ENCODE peak calls at places on chromosomes 7 and 10, in five cellular contexts. One of them, this sample, is unnamed.

GRCh38 chr7:115024276-115024675 is 102.4 kb downstream of the MDFIC start:
- DNase-seq in HCT116: no peak
- DNase-seq in H1: no peak
- DNase-seq in K562: no peak
- DNase-seq in SK-N-SH: no peak
- DNase-seq in this sample: no peak

GRCh38 chr10:14670551-14671240 is 104.0 kb downstream of the FAM107B start:
- DNase-seq in HCT116: no peak
- DNase-seq in H1: no peak
- DNase-seq in K562: no peak
- DNase-seq in SK-N-SH: no peak
- DNase-seq in this sample: no peak

GRCh38 chr7:43485580-43485979 is 97.3 kb upstream of the STK17A start:
- DNase-seq in HCT116: no peak
- DNase-seq in H1: no peak
- DNase-seq in K562: no peak
- DNase-seq in SK-N-SH: no peak
- DNase-seq in this sample: no peak

GRCh38 chr7:17462059-17462695 is 163.7 kb downstream of the AHR start:
- DNase-seq in HCT116: peak; percentile 7
- DNase-seq in H1: no peak
- DNase-seq in K562: no peak
- DNase-seq in SK-N-SH: no peak
- DNase-seq in this sample: no peak

GRCh38 chr10:112792487-112793196 is 157.4 kb upstream of the TCF7L2 start:
- DNase-seq in HCT116: no peak
- DNase-seq in H1: peak; percentile 43
- DNase-seq in K562: no peak
- DNase-seq in SK-N-SH: no peak
- DNase-seq in this sample: no peak

GRCh38 chr7:7077945-7078344 is 104.4 kb upstream of the C1GALT1 start:
- DNase-seq in HCT116: no peak
- DNase-seq in H1: no peak
- DNase-seq in K562: no peak
- DNase-seq in SK-N-SH: no peak
- DNase-seq in this sample: no peak

GRCh38 chr10:103445366-103445765 is 6.8 kb downstream of the CALHM2 start:
- DNase-seq in HCT116: no peak
- DNase-seq in H1: no peak
- DNase-seq in K562: no peak
- DNase-seq in SK-N-SH: no peak
- DNase-seq in this sample: no peak

GRCh38 chr10:122521011-122521410 is 39.5 kb upstream of the DMBT1 start:
- DNase-seq in HCT116: no peak
- DNase-seq in H1: no peak
- DNase-seq in K562: no peak
- DNase-seq in SK-N-SH: no peak
- DNase-seq in this sample: no peak

GRCh38 chr10:70810967-70811366 is 4.8 kb upstream of the SGPL1 start:
- DNase-seq in HCT116: no peak
- DNase-seq in H1: no peak
- DNase-seq in K562: no peak
- DNase-seq in SK-N-SH: peak; percentile 46
- DNase-seq in this sample: no peak

GRCh38 chr7:3552499-3552898 is 251.4 kb downstream of the SDK1 start:
- DNase-seq in HCT116: no peak
- DNase-seq in H1: no peak
- DNase-seq in K562: no peak
- DNase-seq in SK-N-SH: no peak
- DNase-seq in this sample: no peak

GRCh38 chr7:3068568-3068967 is 24.9 kb upstream of the CARD11 start:
- DNase-seq in HCT116: no peak
- DNase-seq in H1: no peak
- DNase-seq in K562: no peak
- DNase-seq in SK-N-SH: no peak
- DNase-seq in this sample: no peak

GRCh38 chr7:79531116-79531515 is 77.6 kb upstream of the MAGI2 start:
- DNase-seq in HCT116: no peak
- DNase-seq in H1: no peak
- DNase-seq in K562: no peak
- DNase-seq in SK-N-SH: no peak
- DNase-seq in this sample: no peak

GRCh38 chr10:10138685-10139084 is 879.0 kb upstream of the CELF2 start:
- DNase-seq in HCT116: no peak
- DNase-seq in H1: no peak
- DNase-seq in K562: no peak
- DNase-seq in SK-N-SH: no peak
- DNase-seq in this sample: no peak

GRCh38 chr10:6154566-6154965 is 48.2 kb upstream of the PFKFB3 start:
- DNase-seq in HCT116: no peak
- DNase-seq in H1: no peak
- DNase-seq in K562: no peak
- DNase-seq in SK-N-SH: no peak
- DNase-seq in this sample: no peak

GRCh38 chr7:124645704-124646103 is 119.9 kb downstream of the GPR37 start:
- DNase-seq in HCT116: no peak
- DNase-seq in H1: no peak
- DNase-seq in K562: no peak
- DNase-seq in SK-N-SH: no peak
- DNase-seq in this sample: no peak

GRCh38 chr10:48658889-48659269 is 25.8 kb upstream of the WDFY4 start:
- DNase-seq in HCT116: no peak
- DNase-seq in H1: no peak
- DNase-seq in K562: no peak
- DNase-seq in SK-N-SH: no peak
- DNase-seq in this sample: no peak

GRCh38 chr10:124417846-124418725 is 637 bp downstream of the OAT start:
- DNase-seq in HCT116: no peak
- DNase-seq in H1: peak; percentile 77
- DNase-seq in K562: no peak
- DNase-seq in SK-N-SH: peak; percentile 83
- DNase-seq in this sample: peak; percentile 28

GRCh38 chr7:47940482-47941001 is 7.7 kb downstream of the PKD1L1 start:
- DNase-seq in HCT116: no peak
- DNase-seq in H1: no peak
- DNase-seq in K562: no peak
- DNase-seq in SK-N-SH: no peak
- DNase-seq in this sample: no peak

GRCh38 chr10:77212632-77213031 is 425.0 kb downstream of the KCNMA1 start:
- DNase-seq in HCT116: no peak
- DNase-seq in H1: no peak
- DNase-seq in K562: no peak
- DNase-seq in SK-N-SH: no peak
- DNase-seq in this sample: no peak

GRCh38 chr10:18021725-18022480 is 70.2 kb downstream of the SLC39A12 start:
- DNase-seq in HCT116: no peak
- DNase-seq in H1: no peak
- DNase-seq in K562: no peak
- DNase-seq in SK-N-SH: no peak
- DNase-seq in this sample: no peak

GRCh38 chr10:18020523-18020922 is 68.8 kb downstream of the SLC39A12 start:
- DNase-seq in HCT116: no peak
- DNase-seq in H1: no peak
- DNase-seq in K562: no peak
- DNase-seq in SK-N-SH: no peak
- DNase-seq in this sample: no peak
- TF ChIP-seq JUND in HCT116: no peak
- TF ChIP-seq JUND in H1: no peak
- TF ChIP-seq JUND in K562: no peak
- TF ChIP-seq JUND in SK-N-SH: no peak
- TF ChIP-seq JUND in this sample: no peak

GRCh38 chr10:63005246-63005645 is 127.9 kb upstream of the NRBF2 start:
- DNase-seq in HCT116: no peak
- DNase-seq in H1: no peak
- DNase-seq in K562: no peak
- DNase-seq in SK-N-SH: no peak
- DNase-seq in this sample: no peak
- TF ChIP-seq JUND in HCT116: no peak
- TF ChIP-seq JUND in H1: no peak
- TF ChIP-seq JUND in K562: no peak
- TF ChIP-seq JUND in SK-N-SH: no peak
- TF ChIP-seq JUND in this sample: no peak

DNA sequence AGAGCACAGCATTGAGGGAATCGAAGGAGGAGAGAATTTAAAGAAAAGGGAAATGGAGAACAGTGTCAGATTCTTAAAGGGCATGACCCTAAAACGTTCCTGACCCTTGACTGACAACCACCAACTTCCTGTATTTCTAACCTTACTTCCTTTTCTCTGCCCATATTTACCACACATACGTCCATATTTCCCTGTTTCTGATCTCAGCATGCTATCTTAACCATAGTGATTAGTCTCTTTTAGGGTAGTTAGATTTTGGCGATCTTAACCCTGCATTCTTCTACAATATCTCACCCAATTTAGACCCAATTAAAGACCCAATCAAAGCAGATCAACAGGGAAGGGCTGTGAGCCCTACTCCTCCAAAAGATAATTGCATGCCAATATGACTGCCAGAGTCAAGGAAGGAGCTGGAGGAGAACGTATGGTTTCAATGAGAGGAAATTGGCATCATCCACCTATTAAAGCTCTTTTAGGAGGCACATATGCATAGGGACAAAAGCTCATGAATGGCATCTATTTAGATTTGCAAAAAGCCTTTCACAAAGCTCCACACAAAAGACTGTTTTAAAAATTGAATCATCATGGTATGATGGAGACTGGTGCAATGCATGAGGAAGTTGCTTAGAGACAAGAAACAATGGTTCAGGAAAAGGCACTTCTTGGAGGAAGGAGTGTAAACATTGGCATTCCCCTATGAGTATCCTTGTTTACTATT is 49.0 kb upstream of the ARHGAP12 start:
- DNase-seq in HCT116: no peak
- DNase-seq in H1: no peak
- DNase-seq in K562: no peak
- DNase-seq in SK-N-SH: no peak
- DNase-seq in this sample: no peak
- TF ChIP-seq JUND in HCT116: no peak
- TF ChIP-seq JUND in H1: no peak
- TF ChIP-seq JUND in K562: no peak
- TF ChIP-seq JUND in SK-N-SH: no peak
- TF ChIP-seq JUND in this sample: no peak

GRCh38 chr7:131190581-131190980 is 137.1 kb upstream of the MKLN1 start:
- DNase-seq in HCT116: no peak
- DNase-seq in H1: no peak
- DNase-seq in K562: no peak
- DNase-seq in SK-N-SH: no peak
- DNase-seq in this sample: no peak

GRCh38 chr7:131197920-131198610 is 129.6 kb upstream of the MKLN1 start:
- DNase-seq in HCT116: no peak
- DNase-seq in H1: no peak
- DNase-seq in K562: no peak
- DNase-seq in SK-N-SH: no peak
- DNase-seq in this sample: no peak

GRCh38 chr7:131190146-131190545 is 137.5 kb upstream of the MKLN1 start:
- DNase-seq in HCT116: no peak
- DNase-seq in H1: peak; percentile 58
- DNase-seq in K562: no peak
- DNase-seq in SK-N-SH: no peak
- DNase-seq in this sample: no peak

GRCh38 chr7:131196808-131197207 is 130.9 kb upstream of the MKLN1 start:
- DNase-seq in HCT116: no peak
- DNase-seq in H1: no peak
- DNase-seq in K562: no peak
- DNase-seq in SK-N-SH: no peak
- DNase-seq in this sample: peak; percentile 61

GRCh38 chr7:131194070-131194865 is 133.4 kb upstream of the MKLN1 start:
- DNase-seq in HCT116: no peak
- DNase-seq in H1: no peak
- DNase-seq in K562: no peak
- DNase-seq in SK-N-SH: no peak
- DNase-seq in this sample: no peak
- TF ChIP-seq JUND in HCT116: no peak
- TF ChIP-seq JUND in H1: no peak
- TF ChIP-seq JUND in K562: no peak
- TF ChIP-seq JUND in SK-N-SH: no peak
- TF ChIP-seq JUND in this sample: no peak

GRCh38 chr7:22900784-22901183 is 78.1 kb upstream of the TOMM7 start:
- DNase-seq in HCT116: no peak
- DNase-seq in H1: peak; percentile 2
- DNase-seq in K562: no peak
- DNase-seq in SK-N-SH: no peak
- DNase-seq in this sample: no peak
- TF ChIP-seq JUND in HCT116: no peak
- TF ChIP-seq JUND in H1: no peak
- TF ChIP-seq JUND in K562: no peak
- TF ChIP-seq JUND in SK-N-SH: no peak
- TF ChIP-seq JUND in this sample: no peak

GRCh38 chr7:30470783-30471182 is 7.8 kb downstream of the NOD1 start:
- DNase-seq in HCT116: no peak
- DNase-seq in H1: no peak
- DNase-seq in K562: peak; percentile 18
- DNase-seq in SK-N-SH: no peak
- DNase-seq in this sample: no peak
- TF ChIP-seq JUND in HCT116: no peak
- TF ChIP-seq JUND in H1: no peak
- TF ChIP-seq JUND in K562: peak; percentile 41
- TF ChIP-seq JUND in SK-N-SH: peak; percentile 18
- TF ChIP-seq JUND in this sample: no peak

DNA sequence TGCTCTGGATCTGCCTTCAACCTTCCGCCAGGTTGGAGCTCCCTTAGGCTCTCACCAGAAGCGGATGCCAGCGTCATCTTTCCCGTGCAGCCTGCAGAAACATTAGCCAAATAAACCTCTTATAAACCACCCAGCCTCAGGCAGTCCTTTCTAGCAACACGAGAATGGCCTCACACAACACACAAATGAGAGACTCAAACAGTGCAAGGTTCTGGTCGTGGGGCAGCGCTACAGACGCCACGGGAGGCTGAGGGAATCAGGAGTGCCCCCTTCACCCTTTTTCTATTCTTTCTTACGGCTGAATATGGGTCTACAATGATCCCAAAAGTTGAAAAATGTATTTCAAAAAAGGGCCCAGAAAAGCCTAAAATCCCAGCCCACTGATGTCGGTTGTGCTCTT is 96.4 kb downstream of the FOXL3 start:
- DNase-seq in HCT116: no peak
- DNase-seq in H1: no peak
- DNase-seq in K562: no peak
- DNase-seq in SK-N-SH: no peak
- DNase-seq in this sample: peak; percentile 25
- TF ChIP-seq JUND in HCT116: no peak
- TF ChIP-seq JUND in H1: no peak
- TF ChIP-seq JUND in K562: no peak
- TF ChIP-seq JUND in SK-N-SH: no peak
- TF ChIP-seq JUND in this sample: no peak